ENCODE peak calls at places on chromosomes 12 and 14, in ten cellular contexts. One of them, this sample, is unnamed.
A peak's percentile ranks its signal among the peaks of the same experiment; 100 is the strongest.

GRCh38 chr12:88944403-88944802 is 364.1 kb upstream of the KITLG start:
- DNase-seq in cardiac fibroblast: peak; percentile 77
- DNase-seq in NB4: peak; percentile 72
- DNase-seq in B cell: no peak
- DNase-seq in tibial artery: no peak
- DNase-seq in endothelial cell of umbilical vein: peak; percentile 91
- DNase-seq in AG09309: no peak
- DNase-seq in GM10248: no peak
- DNase-seq in AG09319: no peak
- DNase-seq in nephron progenitor cell: no peak
- DNase-seq in this sample: no peak

GRCh38 chr14:45811155-45811554 is 558.2 kb upstream of the MIS18BP1 start:
- DNase-seq in cardiac fibroblast: no peak
- DNase-seq in NB4: no peak
- DNase-seq in B cell: no peak
- DNase-seq in tibial artery: no peak
- DNase-seq in endothelial cell of umbilical vein: no peak
- DNase-seq in AG09309: no peak
- DNase-seq in GM10248: no peak
- DNase-seq in AG09319: no peak
- DNase-seq in nephron progenitor cell: no peak
- DNase-seq in this sample: no peak

GRCh38 chr12:104462325-104462724 is 5.6 kb downstream of the CHST11 start:
- DNase-seq in cardiac fibroblast: no peak
- DNase-seq in NB4: no peak
- DNase-seq in B cell: no peak
- DNase-seq in tibial artery: no peak
- DNase-seq in endothelial cell of umbilical vein: no peak
- DNase-seq in AG09309: no peak
- DNase-seq in GM10248: no peak
- DNase-seq in AG09319: no peak
- DNase-seq in nephron progenitor cell: no peak
- DNase-seq in this sample: no peak

GRCh38 chr12:60072911-60073310 is 477.1 kb downstream of the SLC16A7 start:
- DNase-seq in cardiac fibroblast: peak; percentile 53
- DNase-seq in NB4: no peak
- DNase-seq in B cell: no peak
- DNase-seq in tibial artery: no peak
- DNase-seq in endothelial cell of umbilical vein: peak; percentile 25
- DNase-seq in AG09309: no peak
- DNase-seq in GM10248: no peak
- DNase-seq in AG09319: no peak
- DNase-seq in nephron progenitor cell: no peak
- DNase-seq in this sample: peak; percentile 5

GRCh38 chr14:31001339-31001658 is 24.1 kb upstream of the AP4S1 start:
- DNase-seq in cardiac fibroblast: no peak
- DNase-seq in NB4: no peak
- DNase-seq in B cell: no peak
- DNase-seq in tibial artery: no peak
- DNase-seq in endothelial cell of umbilical vein: no peak
- DNase-seq in AG09309: no peak
- DNase-seq in GM10248: no peak
- DNase-seq in AG09319: no peak
- DNase-seq in nephron progenitor cell: no peak
- DNase-seq in this sample: no peak

GRCh38 chr12:53737951-53738833 is 10.9 kb upstream of the CALCOCO1 start:
- DNase-seq in cardiac fibroblast: no peak
- DNase-seq in NB4: no peak
- DNase-seq in B cell: no peak
- DNase-seq in tibial artery: no peak
- DNase-seq in endothelial cell of umbilical vein: no peak
- DNase-seq in AG09309: no peak
- DNase-seq in GM10248: no peak
- DNase-seq in AG09319: no peak
- DNase-seq in nephron progenitor cell: peak; percentile 64
- DNase-seq in this sample: no peak

GRCh38 chr14:55514819-55515470 is 65.1 kb upstream of the KTN1 start:
- DNase-seq in cardiac fibroblast: peak; percentile 66
- DNase-seq in NB4: no peak
- DNase-seq in B cell: no peak
- DNase-seq in tibial artery: no peak
- DNase-seq in endothelial cell of umbilical vein: peak; percentile 93
- DNase-seq in AG09309: peak; percentile 24
- DNase-seq in GM10248: no peak
- DNase-seq in AG09319: peak; percentile 24
- DNase-seq in nephron progenitor cell: no peak
- DNase-seq in this sample: peak; percentile 71

GRCh38 chr14:98578204-98578603 is 693.8 kb downstream of the BCL11B start:
- DNase-seq in cardiac fibroblast: peak; percentile 26
- DNase-seq in NB4: no peak
- DNase-seq in B cell: no peak
- DNase-seq in tibial artery: no peak
- DNase-seq in endothelial cell of umbilical vein: no peak
- DNase-seq in AG09309: no peak
- DNase-seq in GM10248: no peak
- DNase-seq in AG09319: no peak
- DNase-seq in nephron progenitor cell: no peak
- DNase-seq in this sample: no peak

GRCh38 chr12:19263666-19264065 is 134.1 kb downstream of the PLEKHA5 start:
- DNase-seq in cardiac fibroblast: no peak
- DNase-seq in NB4: no peak
- DNase-seq in B cell: no peak
- DNase-seq in tibial artery: no peak
- DNase-seq in endothelial cell of umbilical vein: peak; percentile 56
- DNase-seq in AG09309: no peak
- DNase-seq in GM10248: no peak
- DNase-seq in AG09319: no peak
- DNase-seq in nephron progenitor cell: no peak
- DNase-seq in this sample: no peak

GRCh38 chr14:102510616-102511520 is 1.3 kb upstream of the ANKRD9 start:
- DNase-seq in cardiac fibroblast: no peak
- DNase-seq in NB4: peak; percentile 34
- DNase-seq in B cell: peak; percentile 39
- DNase-seq in tibial artery: no peak
- DNase-seq in endothelial cell of umbilical vein: no peak
- DNase-seq in AG09309: no peak
- DNase-seq in GM10248: no peak
- DNase-seq in AG09319: no peak
- DNase-seq in nephron progenitor cell: peak; percentile 84
- DNase-seq in this sample: no peak

GRCh38 chr12:1282670-1283361 is 291.8 kb downstream of the ERC1 start:
- DNase-seq in cardiac fibroblast: no peak
- DNase-seq in NB4: no peak
- DNase-seq in B cell: no peak
- DNase-seq in tibial artery: peak; percentile 70
- DNase-seq in endothelial cell of umbilical vein: no peak
- DNase-seq in AG09309: peak; percentile 27
- DNase-seq in GM10248: no peak
- DNase-seq in AG09319: no peak
- DNase-seq in nephron progenitor cell: no peak
- DNase-seq in this sample: no peak

GRCh38 chr12:10501031-10501430 is 4.7 kb upstream of the EIF2S3B start:
- DNase-seq in cardiac fibroblast: peak; percentile 54
- DNase-seq in NB4: peak; percentile 30
- DNase-seq in B cell: no peak
- DNase-seq in tibial artery: no peak
- DNase-seq in endothelial cell of umbilical vein: peak; percentile 4
- DNase-seq in AG09309: peak; percentile 0
- DNase-seq in GM10248: no peak
- DNase-seq in AG09319: no peak
- DNase-seq in nephron progenitor cell: no peak
- DNase-seq in this sample: no peak

DNA sequence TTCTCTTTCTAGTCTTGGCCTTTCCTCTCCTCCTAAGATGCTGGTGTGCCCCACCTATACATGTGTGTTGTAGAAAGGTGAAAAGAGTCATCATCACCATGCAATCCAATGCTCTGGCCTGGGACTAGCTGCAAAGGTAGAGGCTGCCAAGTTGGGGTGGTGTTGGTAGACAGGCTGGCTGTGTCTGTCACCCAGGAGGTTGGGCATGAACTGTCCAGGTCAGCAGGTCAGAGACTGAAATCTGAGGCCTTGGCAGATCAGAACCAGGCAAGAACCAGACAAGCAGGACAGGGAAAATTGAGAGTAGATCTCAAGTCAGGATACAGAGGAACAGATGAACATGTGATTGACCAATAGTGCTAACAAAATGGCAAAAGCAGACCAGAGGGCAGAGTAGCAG is 26.2 kb downstream of the L2HGDH start:
- DNase-seq in cardiac fibroblast: no peak
- DNase-seq in NB4: no peak
- DNase-seq in B cell: no peak
- DNase-seq in tibial artery: no peak
- DNase-seq in endothelial cell of umbilical vein: no peak
- DNase-seq in AG09309: no peak
- DNase-seq in GM10248: no peak
- DNase-seq in AG09319: no peak
- DNase-seq in nephron progenitor cell: no peak
- DNase-seq in this sample: no peak
- TF ChIP-seq CTCF in cardiac fibroblast: no peak
- TF ChIP-seq CTCF in NB4: no peak
- TF ChIP-seq CTCF in B cell: no peak
- TF ChIP-seq CTCF in tibial artery: no peak
- TF ChIP-seq CTCF in endothelial cell of umbilical vein: no peak
- TF ChIP-seq CTCF in AG09309: no peak
- TF ChIP-seq CTCF in GM10248: no peak
- TF ChIP-seq CTCF in AG09319: no peak
- TF ChIP-seq CTCF in nephron progenitor cell: no peak
- TF ChIP-seq CTCF in this sample: no peak

DNA sequence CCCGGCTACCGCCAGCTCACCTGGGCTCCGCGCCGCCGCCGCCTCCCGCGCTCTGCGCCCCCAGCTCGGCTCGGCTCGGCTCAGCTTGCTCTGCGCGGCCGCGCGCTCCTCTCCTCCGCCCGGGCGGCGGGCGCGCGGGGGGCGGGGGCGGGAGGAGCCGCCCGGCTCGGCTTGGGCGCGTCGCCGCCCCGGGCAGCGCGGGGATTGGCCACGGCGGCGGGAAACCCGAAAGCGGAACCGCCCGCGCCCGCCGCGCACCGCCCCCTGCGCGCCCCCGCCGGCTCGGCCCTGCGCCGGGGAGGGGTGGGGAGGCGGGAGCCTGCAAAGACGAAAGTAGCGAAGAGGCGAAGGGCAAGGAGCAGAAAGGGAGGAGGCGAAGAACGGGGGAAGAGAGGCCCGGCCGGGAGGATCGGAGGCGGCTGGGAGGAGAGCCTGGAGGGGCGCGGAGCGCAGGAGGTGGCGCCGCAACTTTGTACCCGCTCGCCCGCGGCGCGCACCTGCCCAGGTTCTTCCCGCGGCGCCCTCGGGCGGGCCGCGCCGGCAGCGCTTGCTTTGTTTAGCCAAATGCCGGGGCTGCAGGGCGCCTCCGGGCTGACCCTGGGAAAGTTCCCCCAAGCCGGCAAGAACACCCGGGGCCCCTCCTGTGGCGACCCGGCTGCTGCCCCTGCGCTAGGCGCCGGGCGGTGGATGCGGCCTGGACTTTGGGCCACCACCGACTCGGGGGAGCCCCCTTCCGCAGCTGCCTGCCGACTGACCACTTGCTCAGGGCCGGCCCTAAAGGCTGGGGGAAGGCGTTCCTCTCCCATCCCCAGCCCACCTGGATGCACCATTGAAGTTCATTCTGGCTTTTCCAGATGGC is at the start of gene CAMKK2:
- DNase-seq in cardiac fibroblast: peak; percentile 69
- DNase-seq in NB4: peak; percentile 94
- DNase-seq in B cell: peak; percentile 82
- DNase-seq in tibial artery: peak; percentile 89
- DNase-seq in endothelial cell of umbilical vein: peak; percentile 80
- DNase-seq in AG09309: peak; percentile 3
- DNase-seq in GM10248: peak; percentile 96
- DNase-seq in AG09319: peak; percentile 38
- DNase-seq in nephron progenitor cell: peak; percentile 87
- DNase-seq in this sample: no peak
- TF ChIP-seq CTCF in cardiac fibroblast: no peak
- TF ChIP-seq CTCF in NB4: peak; percentile 22
- TF ChIP-seq CTCF in B cell: peak; percentile 52
- TF ChIP-seq CTCF in tibial artery: no peak
- TF ChIP-seq CTCF in endothelial cell of umbilical vein: peak; percentile 21
- TF ChIP-seq CTCF in AG09309: peak; percentile 6
- TF ChIP-seq CTCF in GM10248: peak; percentile 36
- TF ChIP-seq CTCF in AG09319: no peak
- TF ChIP-seq CTCF in nephron progenitor cell: no peak
- TF ChIP-seq CTCF in this sample: no peak

GRCh38 chr12:56271031-56271430 is 4.3 kb downstream of the COQ10A start:
- DNase-seq in cardiac fibroblast: peak; percentile 46
- DNase-seq in NB4: peak; percentile 52
- DNase-seq in B cell: no peak
- DNase-seq in tibial artery: no peak
- DNase-seq in endothelial cell of umbilical vein: peak; percentile 39
- DNase-seq in AG09309: no peak
- DNase-seq in GM10248: no peak
- DNase-seq in AG09319: no peak
- DNase-seq in nephron progenitor cell: no peak
- DNase-seq in this sample: no peak

GRCh38 chr12:56260921-56261320 is 2.7 kb upstream of the ANKRD52 start:
- DNase-seq in cardiac fibroblast: no peak
- DNase-seq in NB4: no peak
- DNase-seq in B cell: no peak
- DNase-seq in tibial artery: no peak
- DNase-seq in endothelial cell of umbilical vein: no peak
- DNase-seq in AG09309: no peak
- DNase-seq in GM10248: no peak
- DNase-seq in AG09319: no peak
- DNase-seq in nephron progenitor cell: no peak
- DNase-seq in this sample: no peak

GRCh38 chr12:56267443-56268071 is 815 bp downstream of the COQ10A start:
- DNase-seq in cardiac fibroblast: peak; percentile 40
- DNase-seq in NB4: peak; percentile 94
- DNase-seq in B cell: no peak
- DNase-seq in tibial artery: no peak
- DNase-seq in endothelial cell of umbilical vein: no peak
- DNase-seq in AG09309: no peak
- DNase-seq in GM10248: no peak
- DNase-seq in AG09319: no peak
- DNase-seq in nephron progenitor cell: no peak
- DNase-seq in this sample: no peak

GRCh38 chr12:56261503-56262230 is 3.5 kb upstream of the ANKRD52 start:
- DNase-seq in cardiac fibroblast: peak; percentile 82
- DNase-seq in NB4: no peak
- DNase-seq in B cell: no peak
- DNase-seq in tibial artery: no peak
- DNase-seq in endothelial cell of umbilical vein: no peak
- DNase-seq in AG09309: peak; percentile 55
- DNase-seq in GM10248: no peak
- DNase-seq in AG09319: no peak
- DNase-seq in nephron progenitor cell: no peak
- DNase-seq in this sample: peak; percentile 66

GRCh38 chr12:56266634-56267442 is at the start of gene COQ10A:
- DNase-seq in cardiac fibroblast: peak; percentile 85
- DNase-seq in NB4: peak; percentile 93
- DNase-seq in B cell: peak; percentile 92
- DNase-seq in tibial artery: peak; percentile 94
- DNase-seq in endothelial cell of umbilical vein: peak; percentile 86
- DNase-seq in AG09309: peak; percentile 39
- DNase-seq in GM10248: peak; percentile 94
- DNase-seq in AG09319: peak; percentile 54
- DNase-seq in nephron progenitor cell: peak; percentile 91
- DNase-seq in this sample: peak; percentile 59
- TF ChIP-seq CTCF in cardiac fibroblast: peak; percentile 79
- TF ChIP-seq CTCF in NB4: peak; percentile 58
- TF ChIP-seq CTCF in B cell: peak; percentile 72
- TF ChIP-seq CTCF in tibial artery: peak; percentile 63
- TF ChIP-seq CTCF in endothelial cell of umbilical vein: peak; percentile 60
- TF ChIP-seq CTCF in AG09309: peak; percentile 79
- TF ChIP-seq CTCF in GM10248: peak; percentile 43
- TF ChIP-seq CTCF in AG09319: peak; percentile 74
- TF ChIP-seq CTCF in nephron progenitor cell: peak; percentile 47
- TF ChIP-seq CTCF in this sample: peak; percentile 66

GRCh38 chr12:64352181-64352580 is 38.4 kb downstream of the C12orf56 start:
- DNase-seq in cardiac fibroblast: no peak
- DNase-seq in NB4: peak; percentile 31
- DNase-seq in B cell: no peak
- DNase-seq in tibial artery: no peak
- DNase-seq in endothelial cell of umbilical vein: no peak
- DNase-seq in AG09309: no peak
- DNase-seq in GM10248: no peak
- DNase-seq in AG09319: no peak
- DNase-seq in nephron progenitor cell: no peak
- DNase-seq in this sample: no peak
- TF ChIP-seq CTCF in cardiac fibroblast: no peak
- TF ChIP-seq CTCF in NB4: peak; percentile 23
- TF ChIP-seq CTCF in B cell: no peak
- TF ChIP-seq CTCF in tibial artery: no peak
- TF ChIP-seq CTCF in endothelial cell of umbilical vein: no peak
- TF ChIP-seq CTCF in AG09309: no peak
- TF ChIP-seq CTCF in GM10248: no peak
- TF ChIP-seq CTCF in AG09319: no peak
- TF ChIP-seq CTCF in nephron progenitor cell: no peak
- TF ChIP-seq CTCF in this sample: no peak

This sample was measured in HFF-Myc.